ENCODE peak calls at places on chromosomes 12 and 14, in eight cellular contexts. W is H54, Y is GM12891, J is upper lobe of left lung, G is transverse colon, L is prostate gland, S is esophagus muscularis mucosa, I is A549. M is an unnamed sample.

GRCh38 chr12:115433014-115433634 is 749.1 kb upstream of the TBX3 start:
- DNase-seq in W (no peak), Y (no peak), J (no peak), G (no peak), L (no peak), S (no peak), I (no peak), M (no peak)

GRCh38 chr14:21384494-21384851 is 654 bp upstream of the SUPT16H start:
- DNase-seq in W (no peak), Y (no peak), J (no peak), G (no peak), L (no peak), S (no peak), I (no peak), M (no peak)

GRCh38 chr14:49920935-49921334 is 28.1 kb downstream of the ARF6 start:
- DNase-seq in W (no peak), Y (peak; percentile 18), J (no peak), G (no peak), L (no peak), S (no peak), I (no peak), M (no peak)

GRCh38 chr12:11746024-11746771 is 96.7 kb downstream of the ETV6 start:
- DNase-seq in W (peak; percentile 51), Y (no peak), J (no peak), G (no peak), L (peak; percentile 47), S (no peak), I (no peak), M (no peak)

GRCh38 chr14:100032749-100033148 is 32.5 kb upstream of the EVL start:
- DNase-seq in W (no peak), Y (no peak), J (no peak), G (no peak), L (no peak), S (no peak), I (no peak), M (no peak)

GRCh38 chr14:75982724-75983358 is 1.0 kb upstream of the TGFB3 start:
- DNase-seq in W (peak; percentile 47), Y (no peak), J (peak; percentile 28), G (peak; percentile 59), L (no peak), S (peak; percentile 93), I (peak; percentile 74), M (peak; percentile 60)

GRCh38 chr12:85441740-85442139 is 161.7 kb downstream of the ALX1 start:
- DNase-seq in W (no peak), Y (no peak), J (no peak), G (no peak), L (no peak), S (no peak), I (peak; percentile 10), M (no peak)

GRCh38 chr14:61866932-61867920 is 105.0 kb downstream of the SNAPC1 start:
- DNase-seq in W (no peak), Y (no peak), J (no peak), G (no peak), L (no peak), S (no peak), I (no peak), M (no peak)

GRCh38 chr14:50023671-50024490 is 92.5 kb downstream of the VCPKMT start:
- DNase-seq in W (no peak), Y (no peak), J (no peak), G (no peak), L (no peak), S (no peak), I (peak; percentile 68), M (no peak)

GRCh38 chr12:131076791-131077747 is 123.4 kb downstream of the ADGRD1 start:
- DNase-seq in W (no peak), Y (no peak), J (no peak), G (no peak), L (no peak), S (no peak), I (no peak), M (no peak)

GRCh38 chr14:96001866-96002510 is 37.2 kb upstream of the C14orf132 start:
- DNase-seq in W (no peak), Y (no peak), J (no peak), G (no peak), L (no peak), S (no peak), I (no peak), M (no peak)

GRCh38 chr12:101829639-101830390 is 944 bp downstream of the GNPTAB start:
- DNase-seq in W (no peak), Y (no peak), J (peak; percentile 39), G (no peak), L (peak; percentile 44), S (no peak), I (no peak), M (peak; percentile 21)

GRCh38 chr12:78062781-78063180 is 232.1 kb downstream of the NAV3 start:
- DNase-seq in W (no peak), Y (no peak), J (no peak), G (peak; percentile 11), L (no peak), S (no peak), I (no peak), M (peak; percentile 11)

GRCh38 chr14:94138256-94138655 is 8.9 kb upstream of the IFI27L2 start:
- DNase-seq in W (no peak), Y (no peak), J (peak; percentile 65), G (no peak), L (no peak), S (peak; percentile 60), I (no peak), M (no peak)

GRCh38 chr12:6285063-6285477 is 25.4 kb upstream of the PLEKHG6 start:
- DNase-seq in W (peak; percentile 75), Y (peak; percentile 82), J (peak; percentile 72), G (peak; percentile 71), L (peak; percentile 58), S (no peak), I (peak; percentile 95), M (peak; percentile 59)

GRCh38 chr12:108955225-108955835 is 65.5 kb downstream of the SVOP start:
- DNase-seq in W (no peak), Y (no peak), J (no peak), G (no peak), L (peak; percentile 39), S (no peak), I (no peak), M (no peak)

GRCh38 chr12:56839489-56840442 is 76.6 kb downstream of the HSD17B6 start:
- DNase-seq in W (no peak), Y (peak; percentile 21), J (peak; percentile 52), G (peak; percentile 47), L (peak; percentile 24), S (peak; percentile 93), I (peak; percentile 33), M (peak; percentile 78)

GRCh38 chr14:104266643-104267575 is 128.5 kb downstream of the KIF26A start:
- DNase-seq in W (no peak), Y (no peak), J (peak; percentile 17), G (no peak), L (no peak), S (no peak), I (no peak), M (no peak)

DNA sequence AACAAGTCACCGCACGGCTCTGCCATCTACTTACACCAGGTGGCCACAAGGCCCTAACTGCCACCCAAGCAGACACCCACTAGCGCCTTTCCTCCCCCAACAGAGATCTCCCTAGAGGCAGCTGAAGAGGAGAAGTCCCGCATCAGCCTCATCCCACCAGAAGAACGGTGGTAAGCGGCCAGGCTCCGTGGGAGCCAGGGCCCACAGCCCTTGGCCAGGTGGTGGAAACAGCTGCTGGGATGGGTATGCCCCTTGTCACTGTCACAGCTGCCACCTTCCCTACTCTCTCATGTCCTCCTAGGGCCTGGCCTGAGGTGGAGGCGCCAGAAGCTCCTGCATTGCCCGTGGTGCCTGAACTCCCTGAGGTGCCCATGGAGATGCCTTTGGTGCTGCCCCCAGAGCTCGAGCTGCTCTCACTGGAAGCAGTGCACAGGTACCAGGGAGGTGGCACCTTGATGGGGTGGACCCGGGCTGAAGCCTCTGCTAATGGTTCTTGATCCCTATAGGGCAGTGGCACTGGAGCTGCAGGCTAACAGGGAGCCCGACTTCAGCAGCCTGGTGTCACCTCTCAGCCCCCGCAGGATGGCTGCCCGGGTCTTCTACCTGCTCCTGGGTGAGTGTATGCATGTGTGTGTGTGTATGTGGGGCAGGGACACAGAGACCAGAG is 7.5 kb downstream of the REC8 start:
- DNase-seq in W (no peak), Y (no peak), J (no peak), G (no peak), L (no peak), S (no peak), I (no peak), M (no peak)
- TF ChIP-seq POLR2A in W (no peak), Y (peak; percentile 55), J (no peak), G (no peak), L (no peak), S (no peak), I (no peak), M (no peak)

GRCh38 chr14:22509036-22509709 is 79.9 kb downstream of the DAD1 start:
- DNase-seq in W (no peak), Y (no peak), J (no peak), G (no peak), L (no peak), S (no peak), I (no peak), M (no peak)
- TF ChIP-seq POLR2A in W (no peak), Y (peak; percentile 83), J (no peak), G (no peak), L (no peak), S (no peak), I (no peak), M (no peak)

GRCh38 chr12:46374711-46375110 is 2.1 kb upstream of the SLC38A2 start:
- DNase-seq in W (no peak), Y (no peak), J (no peak), G (no peak), L (no peak), S (no peak), I (no peak), M (no peak)

GRCh38 chr12:46374286-46374685 is 1.7 kb upstream of the SLC38A2 start:
- DNase-seq in W (no peak), Y (no peak), J (no peak), G (no peak), L (no peak), S (no peak), I (no peak), M (no peak)

GRCh38 chr12:46377678-46378077 is 5.1 kb upstream of the SLC38A2 start:
- DNase-seq in W (no peak), Y (no peak), J (no peak), G (no peak), L (no peak), S (no peak), I (no peak), M (peak; percentile 17)

GRCh38 chr12:46378530-46378929 is 6.0 kb upstream of the SLC38A2 start:
- DNase-seq in W (no peak), Y (no peak), J (no peak), G (no peak), L (no peak), S (no peak), I (no peak), M (no peak)

GRCh38 chr12:46376579-46376978 is 4.0 kb upstream of the SLC38A2 start:
- DNase-seq in W (no peak), Y (no peak), J (no peak), G (no peak), L (no peak), S (no peak), I (no peak), M (no peak)
- TF ChIP-seq POLR2A in W (no peak), Y (no peak), J (no peak), G (no peak), L (no peak), S (no peak), I (no peak), M (no peak)

GRCh38 chr12:122506393-122506938 is 5.7 kb upstream of the ZCCHC8 start:
- DNase-seq in W (no peak), Y (no peak), J (no peak), G (no peak), L (no peak), S (no peak), I (no peak), M (no peak)
- TF ChIP-seq POLR2A in W (no peak), Y (no peak), J (no peak), G (no peak), L (no peak), S (no peak), I (no peak), M (no peak)

GRCh38 chr12:12916135-12916956 is 25.0 kb downstream of the GPRC5A start:
- DNase-seq in W (peak; percentile 49), Y (peak; percentile 58), J (peak; percentile 86), G (peak; percentile 87), L (peak; percentile 81), S (peak; percentile 97), I (peak; percentile 66), M (peak; percentile 79)
- TF ChIP-seq POLR2A in W (no peak), Y (no peak), J (no peak), G (no peak), L (no peak), S (no peak), I (no peak), M (no peak)